ENCODE peak calls at places on chromosomes 16 and 17, in eight cellular contexts. One of them, this sample, is unnamed.

GRCh38 chr17:35080536-35080935 is 17.0 kb upstream of the RFFL start:
- DNase-seq in neuronal stem cell: no peak
- DNase-seq in sigmoid colon: no peak
- DNase-seq in psoas muscle: no peak
- DNase-seq in CD8-positive, alpha-beta T cell: no peak
- DNase-seq in right atrium auricular region: no peak
- DNase-seq in GM23338: no peak
- DNase-seq in IMR-90: no peak
- DNase-seq in this sample: no peak

GRCh38 chr16:80063028-80063767 is 462.7 kb upstream of the MAF start:
- DNase-seq in neuronal stem cell: no peak
- DNase-seq in GM23338: no peak
- DNase-seq in sigmoid colon: no peak
- DNase-seq in IMR-90: no peak
- DNase-seq in psoas muscle: no peak
- DNase-seq in CD8-positive, alpha-beta T cell: no peak
- DNase-seq in right atrium auricular region: no peak
- DNase-seq in this sample: no peak

GRCh38 chr17:76459674-76460073 is 6.7 kb upstream of the UBE2O start:
- DNase-seq in sigmoid colon: no peak
- DNase-seq in GM23338: no peak
- DNase-seq in right atrium auricular region: no peak
- DNase-seq in neuronal stem cell: no peak
- DNase-seq in IMR-90: no peak
- DNase-seq in psoas muscle: no peak
- DNase-seq in CD8-positive, alpha-beta T cell: no peak
- DNase-seq in this sample: no peak

GRCh38 chr17:80599546-80600305 is 55.1 kb downstream of the RPTOR start:
- DNase-seq in IMR-90: no peak
- DNase-seq in right atrium auricular region: no peak
- DNase-seq in psoas muscle: no peak
- DNase-seq in neuronal stem cell: no peak
- DNase-seq in GM23338: no peak
- DNase-seq in CD8-positive, alpha-beta T cell: no peak
- DNase-seq in sigmoid colon: no peak
- DNase-seq in this sample: no peak

GRCh38 chr16:24511174-24511573 is 28.2 kb upstream of the RBBP6 start:
- DNase-seq in IMR-90: no peak
- DNase-seq in right atrium auricular region: no peak
- DNase-seq in GM23338: no peak
- DNase-seq in CD8-positive, alpha-beta T cell: no peak
- DNase-seq in psoas muscle: no peak
- DNase-seq in neuronal stem cell: no peak
- DNase-seq in sigmoid colon: no peak
- DNase-seq in this sample: no peak

GRCh38 chr17:7881655-7882054 is 6.9 kb upstream of the CHD3 start:
- DNase-seq in GM23338: no peak
- DNase-seq in CD8-positive, alpha-beta T cell: no peak
- DNase-seq in sigmoid colon: no peak
- DNase-seq in right atrium auricular region: no peak
- DNase-seq in neuronal stem cell: no peak
- DNase-seq in IMR-90: no peak
- DNase-seq in psoas muscle: no peak
- DNase-seq in this sample: no peak

GRCh38 chr16:53785044-53785443 is 81.1 kb downstream of the FTO start:
- DNase-seq in psoas muscle: no peak
- DNase-seq in right atrium auricular region: no peak
- DNase-seq in GM23338: no peak
- DNase-seq in CD8-positive, alpha-beta T cell: no peak
- DNase-seq in sigmoid colon: no peak
- DNase-seq in IMR-90: peak
- DNase-seq in neuronal stem cell: no peak
- DNase-seq in this sample: no peak

GRCh38 chr17:49822829-49823228 is 25.0 kb downstream of the TAC4 start:
- DNase-seq in IMR-90: peak
- DNase-seq in GM23338: no peak
- DNase-seq in neuronal stem cell: no peak
- DNase-seq in psoas muscle: peak
- DNase-seq in sigmoid colon: peak
- DNase-seq in CD8-positive, alpha-beta T cell: no peak
- DNase-seq in right atrium auricular region: peak
- DNase-seq in this sample: no peak

GRCh38 chr16:23821467-23821866 is 14.3 kb upstream of the PRKCB start:
- DNase-seq in neuronal stem cell: no peak
- DNase-seq in GM23338: no peak
- DNase-seq in sigmoid colon: no peak
- DNase-seq in CD8-positive, alpha-beta T cell: no peak
- DNase-seq in psoas muscle: no peak
- DNase-seq in IMR-90: no peak
- DNase-seq in right atrium auricular region: no peak
- DNase-seq in this sample: no peak

GRCh38 chr16:85384831-85385462 is 228.2 kb upstream of the GSE1 start:
- DNase-seq in sigmoid colon: peak
- DNase-seq in CD8-positive, alpha-beta T cell: no peak
- DNase-seq in psoas muscle: peak
- DNase-seq in GM23338: peak
- DNase-seq in right atrium auricular region: no peak
- DNase-seq in neuronal stem cell: no peak
- DNase-seq in IMR-90: no peak
- DNase-seq in this sample: no peak

GRCh38 chr16:50006954-50007353 is 18.1 kb upstream of the CNEP1R1 start:
- DNase-seq in CD8-positive, alpha-beta T cell: no peak
- DNase-seq in GM23338: no peak
- DNase-seq in neuronal stem cell: no peak
- DNase-seq in right atrium auricular region: no peak
- DNase-seq in sigmoid colon: no peak
- DNase-seq in psoas muscle: no peak
- DNase-seq in IMR-90: no peak
- DNase-seq in this sample: no peak

GRCh38 chr16:86085161-86085611 is 186.2 kb downstream of the IRF8 start:
- DNase-seq in CD8-positive, alpha-beta T cell: no peak
- DNase-seq in IMR-90: no peak
- DNase-seq in psoas muscle: no peak
- DNase-seq in right atrium auricular region: no peak
- DNase-seq in sigmoid colon: peak
- DNase-seq in GM23338: no peak
- DNase-seq in neuronal stem cell: no peak
- DNase-seq in this sample: no peak

GRCh38 chr17:15501788-15502187 is 34.4 kb upstream of the CDRT4 start:
- DNase-seq in sigmoid colon: no peak
- DNase-seq in IMR-90: no peak
- DNase-seq in psoas muscle: no peak
- DNase-seq in neuronal stem cell: no peak
- DNase-seq in CD8-positive, alpha-beta T cell: no peak
- DNase-seq in GM23338: no peak
- DNase-seq in right atrium auricular region: no peak
- DNase-seq in this sample: no peak

GRCh38 chr16:5073279-5073629 is 1.6 kb downstream of the ALG1 start:
- DNase-seq in sigmoid colon: no peak
- DNase-seq in neuronal stem cell: no peak
- DNase-seq in right atrium auricular region: no peak
- DNase-seq in GM23338: no peak
- DNase-seq in psoas muscle: no peak
- DNase-seq in IMR-90: peak
- DNase-seq in CD8-positive, alpha-beta T cell: no peak
- DNase-seq in this sample: no peak

GRCh38 chr17:50956750-50957523 is 90.8 kb upstream of the TOB1 start:
- DNase-seq in right atrium auricular region: peak
- DNase-seq in CD8-positive, alpha-beta T cell: peak
- DNase-seq in sigmoid colon: peak
- DNase-seq in IMR-90: peak
- DNase-seq in neuronal stem cell: no peak
- DNase-seq in GM23338: peak
- DNase-seq in psoas muscle: peak
- DNase-seq in this sample: no peak

GRCh38 chr16:86836503-86837125 is 258.3 kb downstream of the FOXL1 start:
- DNase-seq in psoas muscle: no peak
- DNase-seq in CD8-positive, alpha-beta T cell: no peak
- DNase-seq in GM23338: no peak
- DNase-seq in sigmoid colon: no peak
- DNase-seq in right atrium auricular region: no peak
- DNase-seq in IMR-90: peak
- DNase-seq in neuronal stem cell: no peak
- DNase-seq in this sample: no peak

DNA sequence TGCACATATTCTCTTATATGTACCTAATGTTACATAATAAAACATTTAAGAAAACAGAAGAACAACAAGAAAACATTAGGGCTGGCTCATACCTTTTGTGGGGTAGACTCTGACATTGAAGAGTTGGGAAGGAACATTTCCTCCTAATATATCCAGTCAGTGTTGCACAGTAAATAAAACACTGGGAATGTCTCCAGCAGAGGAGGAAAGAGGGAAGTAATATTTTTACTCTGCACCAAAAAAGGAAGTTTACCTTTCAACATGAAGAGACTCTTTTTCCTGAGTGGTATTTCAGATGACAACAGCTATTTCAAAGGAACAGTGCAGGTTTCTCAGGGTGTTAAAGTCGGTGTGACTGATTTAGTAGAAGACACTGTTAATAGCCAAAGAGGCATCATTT is 31.9 kb downstream of the EPN2 start:
- DNase-seq in right atrium auricular region: no peak
- DNase-seq in sigmoid colon: no peak
- DNase-seq in psoas muscle: no peak
- DNase-seq in IMR-90: no peak
- DNase-seq in neuronal stem cell: no peak
- DNase-seq in GM23338: no peak
- DNase-seq in CD8-positive, alpha-beta T cell: no peak
- DNase-seq in this sample: no peak
- H3K27ac ChIP-seq in right atrium auricular region: peak
- H3K27ac ChIP-seq in sigmoid colon: peak
- H3K27ac ChIP-seq in psoas muscle: peak
- H3K27ac ChIP-seq in IMR-90: no peak
- H3K27ac ChIP-seq in neuronal stem cell: no peak
- H3K27ac ChIP-seq in GM23338: no peak
- H3K27ac ChIP-seq in CD8-positive, alpha-beta T cell: no peak
- H3K27ac ChIP-seq in this sample: no peak

GRCh38 chr17:2202302-2202995 is 101.1 kb downstream of the SMG6 start:
- DNase-seq in psoas muscle: no peak
- DNase-seq in sigmoid colon: no peak
- DNase-seq in IMR-90: no peak
- DNase-seq in neuronal stem cell: no peak
- DNase-seq in GM23338: no peak
- DNase-seq in CD8-positive, alpha-beta T cell: no peak
- DNase-seq in right atrium auricular region: peak
- DNase-seq in this sample: no peak
- H3K27ac ChIP-seq in psoas muscle: peak
- H3K27ac ChIP-seq in sigmoid colon: no peak
- H3K27ac ChIP-seq in IMR-90: no peak
- H3K27ac ChIP-seq in neuronal stem cell: no peak
- H3K27ac ChIP-seq in GM23338: no peak
- H3K27ac ChIP-seq in CD8-positive, alpha-beta T cell: no peak
- H3K27ac ChIP-seq in right atrium auricular region: peak
- H3K27ac ChIP-seq in this sample: no peak

DNA sequence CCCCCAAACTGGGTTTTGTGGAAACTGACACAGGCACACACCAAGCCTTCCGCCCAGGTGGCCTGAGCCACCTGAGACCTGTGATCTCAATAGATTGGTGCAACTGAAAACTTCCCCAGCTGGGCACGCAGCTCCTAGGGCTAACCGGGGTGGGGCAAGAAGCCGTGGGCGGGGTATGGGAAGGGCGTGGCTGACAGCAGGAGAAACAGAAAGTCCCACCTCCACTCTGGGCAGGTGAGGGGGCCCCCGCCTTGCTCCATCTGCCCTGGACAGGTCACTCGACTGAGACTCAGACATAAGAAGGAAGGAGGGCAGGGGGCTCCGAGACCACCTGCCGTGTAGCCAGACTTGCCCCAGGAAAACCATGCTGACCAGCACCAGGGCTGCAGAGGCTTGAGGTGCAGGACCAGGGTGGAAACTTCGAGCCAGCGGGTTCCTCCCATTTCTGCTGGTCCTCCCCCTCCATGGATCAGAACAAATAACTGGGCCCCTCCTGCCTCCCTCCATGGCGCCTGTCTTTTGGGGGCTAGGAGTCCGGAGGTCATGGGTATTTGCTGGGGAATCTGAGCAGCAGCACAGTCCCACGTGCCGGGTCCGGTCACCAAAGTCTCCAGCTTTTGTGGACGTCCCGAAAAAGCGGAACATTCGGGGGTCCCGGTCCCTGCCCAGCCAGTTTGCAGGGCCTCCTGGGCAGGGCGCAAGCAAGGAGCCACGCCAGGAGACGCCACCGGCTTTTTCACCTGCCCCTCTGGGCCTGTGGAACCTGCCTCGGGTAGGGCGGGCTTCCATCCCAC is 1.3 kb downstream of the TIMP2 start:
- DNase-seq in GM23338: peak
- DNase-seq in sigmoid colon: peak
- DNase-seq in CD8-positive, alpha-beta T cell: peak
- DNase-seq in psoas muscle: peak
- DNase-seq in IMR-90: no peak
- DNase-seq in neuronal stem cell: no peak
- DNase-seq in right atrium auricular region: no peak
- DNase-seq in this sample: no peak
- H3K27ac ChIP-seq in GM23338: no peak
- H3K27ac ChIP-seq in sigmoid colon: peak
- H3K27ac ChIP-seq in CD8-positive, alpha-beta T cell: no peak
- H3K27ac ChIP-seq in psoas muscle: peak
- H3K27ac ChIP-seq in IMR-90: peak
- H3K27ac ChIP-seq in neuronal stem cell: no peak
- H3K27ac ChIP-seq in right atrium auricular region: peak
- H3K27ac ChIP-seq in this sample: no peak

GRCh38 chr16:12392585-12393089 is 411.1 kb downstream of the CPPED1 start:
- DNase-seq in right atrium auricular region: no peak
- DNase-seq in CD8-positive, alpha-beta T cell: no peak
- DNase-seq in IMR-90: no peak
- DNase-seq in neuronal stem cell: no peak
- DNase-seq in psoas muscle: no peak
- DNase-seq in sigmoid colon: peak
- DNase-seq in GM23338: no peak
- DNase-seq in this sample: no peak

GRCh38 chr16:12393208-12393607 is 410.5 kb downstream of the CPPED1 start:
- DNase-seq in neuronal stem cell: no peak
- DNase-seq in psoas muscle: no peak
- DNase-seq in GM23338: no peak
- DNase-seq in CD8-positive, alpha-beta T cell: no peak
- DNase-seq in right atrium auricular region: no peak
- DNase-seq in IMR-90: no peak
- DNase-seq in sigmoid colon: no peak
- DNase-seq in this sample: no peak

GRCh38 chr16:12390644-12391043 is 413.0 kb downstream of the CPPED1 start:
- DNase-seq in CD8-positive, alpha-beta T cell: no peak
- DNase-seq in IMR-90: peak
- DNase-seq in right atrium auricular region: no peak
- DNase-seq in neuronal stem cell: no peak
- DNase-seq in psoas muscle: no peak
- DNase-seq in sigmoid colon: no peak
- DNase-seq in GM23338: no peak
- DNase-seq in this sample: no peak

GRCh38 chr16:12390074-12390473 is 413.5 kb downstream of the SNX29 start:
- DNase-seq in psoas muscle: no peak
- DNase-seq in sigmoid colon: no peak
- DNase-seq in CD8-positive, alpha-beta T cell: no peak
- DNase-seq in IMR-90: peak
- DNase-seq in GM23338: no peak
- DNase-seq in right atrium auricular region: no peak
- DNase-seq in neuronal stem cell: no peak
- DNase-seq in this sample: no peak

DNA sequence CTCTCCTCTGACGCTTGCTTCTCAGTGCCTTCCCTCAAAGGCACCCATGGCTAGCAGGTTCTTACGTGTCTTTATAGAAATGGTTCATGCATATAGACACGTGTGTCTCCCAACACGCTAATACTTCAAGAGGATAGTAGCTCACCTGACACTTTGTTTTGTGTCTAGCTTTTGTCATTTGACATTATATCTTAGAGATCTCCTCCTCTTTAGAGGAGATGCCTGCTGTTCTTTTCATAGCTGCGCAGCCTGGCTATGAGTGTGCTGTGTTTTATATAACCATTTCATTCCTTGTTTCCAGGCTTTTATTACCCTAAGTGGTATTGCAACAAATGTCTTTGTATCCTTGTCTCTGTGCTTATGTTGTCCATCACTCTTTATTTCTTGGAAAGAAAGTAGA is 411.7 kb downstream of the CPPED1 start:
- DNase-seq in sigmoid colon: no peak
- DNase-seq in neuronal stem cell: no peak
- DNase-seq in psoas muscle: no peak
- DNase-seq in CD8-positive, alpha-beta T cell: no peak
- DNase-seq in right atrium auricular region: no peak
- DNase-seq in GM23338: no peak
- DNase-seq in IMR-90: no peak
- DNase-seq in this sample: no peak
- H3K27ac ChIP-seq in sigmoid colon: no peak
- H3K27ac ChIP-seq in neuronal stem cell: no peak
- H3K27ac ChIP-seq in psoas muscle: no peak
- H3K27ac ChIP-seq in CD8-positive, alpha-beta T cell: no peak
- H3K27ac ChIP-seq in right atrium auricular region: no peak
- H3K27ac ChIP-seq in GM23338: no peak
- H3K27ac ChIP-seq in IMR-90: no peak
- H3K27ac ChIP-seq in this sample: no peak